ENCODE peak calls at places on chromosomes 11 and 22, in five cellular contexts. Z is PC-3; C is AG08395; I is HT1080; H is stimulated activated CD4-positive, alpha-beta T cell treated with anti-CD3 and anti-CD28 coated beads, TNF-alpha, amount 100 ng/mL, for 4 hours. Q is an unnamed sample.

GRCh38 chr11:117657801-117658200 is 139.2 kb downstream of the DSCAML1 start:
- DNase-seq in Z (no peak), C (no peak), I (no peak), H (no peak), Q (no peak)

GRCh38 chr11:61869636-61870428 is 21.5 kb downstream of the FADS3 start:
- DNase-seq in Z (no peak), C (no peak), I (no peak), H (no peak), Q (no peak)

GRCh38 chr11:111846640-111847039 is 24.7 kb downstream of the ALG9 start:
- DNase-seq in Z (peak), C (peak), I (peak), H (no peak), Q (no peak)

GRCh38 chr22:20571531-20572007 is 64.2 kb downstream of the MED15 start:
- DNase-seq in Z (peak), C (peak), I (no peak), H (peak), Q (peak)

GRCh38 chr11:44157019-44157418 is 61.5 kb downstream of the EXT2 start:
- DNase-seq in Z (no peak), C (no peak), I (no peak), H (no peak), Q (no peak)

GRCh38 chr11:98456281-98456680 is 564.5 kb upstream of the CNTN5 start:
- DNase-seq in Z (no peak), C (no peak), I (no peak), H (no peak), Q (no peak)

GRCh38 chr11:36746886-36747710 is 149.1 kb upstream of the RAG2 start:
- DNase-seq in Z (peak), C (peak), I (peak), H (peak), Q (peak)

GRCh38 chr11:20026629-20027545 is 133.4 kb downstream of the DBX1 start:
- DNase-seq in Z (peak), C (no peak), I (no peak), H (no peak), Q (no peak)

GRCh38 chr11:78323356-78323755 is 94.3 kb downstream of the GAB2 start:
- DNase-seq in Z (no peak), C (no peak), I (no peak), H (no peak), Q (no peak)

GRCh38 chr22:22099833-22100812 is 117.5 kb upstream of the TOP3B start:
- DNase-seq in Z (peak), C (peak), I (peak), H (no peak), Q (no peak)

GRCh38 chr11:117607449-117607848 is 189.6 kb downstream of the DSCAML1 start:
- DNase-seq in Z (no peak), C (no peak), I (no peak), H (no peak), Q (no peak)

GRCh38 chr11:14861680-14862079 is 30.4 kb downstream of the CYP2R1 start:
- DNase-seq in Z (no peak), C (no peak), I (no peak), H (no peak), Q (no peak)

GRCh38 chr11:44014968-44015623 is 32.7 kb upstream of the ACCSL start:
- DNase-seq in Z (no peak), C (no peak), I (no peak), H (no peak), Q (no peak)

GRCh38 chr11:71098776-71099175 is 153.6 kb downstream of the SHANK2 start:
- DNase-seq in Z (no peak), C (no peak), I (no peak), H (no peak), Q (no peak)

GRCh38 chr11:68412593-68413475 is 47.7 kb upstream of the PPP6R3 start:
- DNase-seq in Z (no peak), C (peak), I (no peak), H (no peak), Q (no peak)

GRCh38 chr22:23289851-23290724 is 109.8 kb downstream of the BCR start:
- DNase-seq in Z (peak), C (peak), I (peak), H (peak), Q (peak)

GRCh38 chr11:27401760-27402316 is 38.8 kb upstream of the CCDC34 start:
- DNase-seq in Z (peak), C (no peak), I (peak), H (no peak), Q (no peak)

GRCh38 chr11:120569903-120570302 is 58.4 kb downstream of the GRIK4 start:
- DNase-seq in Z (no peak), C (no peak), I (no peak), H (no peak), Q (no peak)

GRCh38 chr11:125408281-125408680 is 87.8 kb downstream of the FEZ1 start:
- DNase-seq in Z (no peak), C (no peak), I (no peak), H (no peak), Q (no peak)

GRCh38 chr11:68313574-68314202 is 1.3 kb downstream of the LRP5 start:
- DNase-seq in Z (peak), C (no peak), I (no peak), H (no peak), Q (no peak)

GRCh38 chr11:69918938-69919650 is 99.9 kb upstream of the FGF3 start:
- DNase-seq in Z (peak), C (peak), I (peak), H (peak), Q (peak)

GRCh38 chr11:17544181-17544622 is at the start of gene USH1C:
- DNase-seq in Z (no peak), C (no peak), I (no peak), H (no peak), Q (no peak)

GRCh38 chr11:103170865-103171264 is 61.6 kb downstream of the DYNC2H1 start:
- DNase-seq in Z (no peak), C (no peak), I (no peak), H (no peak), Q (no peak)

GRCh38 chr11:46649180-46649738 is 31.9 kb downstream of the ATG13 start:
- DNase-seq in Z (peak), C (peak), I (peak), H (no peak), Q (no peak)

GRCh38 chr11:95884364-95884763 is 39.5 kb downstream of the MTMR2 start:
- DNase-seq in Z (peak), C (peak), I (peak), H (no peak), Q (no peak)

GRCh38 chr11:116970485-116971292 is 127.5 kb downstream of the SIK3 start:
- DNase-seq in Z (peak), C (no peak), I (peak), H (no peak), Q (no peak)

GRCh38 chr11:108870373-108871020 is 205.6 kb downstream of the DDX10 start:
- DNase-seq in Z (peak), C (peak), I (peak), H (no peak), Q (no peak)

GRCh38 chr11:17498058-17498457 is 21.4 kb upstream of the ABCC8 start:
- DNase-seq in Z (no peak), C (no peak), I (no peak), H (no peak), Q (no peak)

GRCh38 chr11:75591371-75591770 is 29.3 kb downstream of the SERPINH1 start:
- DNase-seq in Z (no peak), C (no peak), I (no peak), H (no peak), Q (no peak)

GRCh38 chr11:20443596-20443995 is 56.1 kb downstream of the PRMT3 start:
- DNase-seq in Z (peak), C (peak), I (peak), H (no peak), Q (no peak)

GRCh38 chr22:18048441-18048898 is 24.1 kb upstream of the MICAL3 start:
- DNase-seq in Z (no peak), C (peak), I (no peak), H (no peak), Q (no peak)